ENCODE peak calls at places on chromosomes 13 and 19, in nine cellular contexts. One of them, this sample, is unnamed.

GRCh38 chr19:18905520-18906236 is 9.7 kb upstream of the CERS1 start:
- DNase-seq in ureter: no peak
- DNase-seq in NCI-H748 treated with DMSO at 0.1 percent for 48 hours: no peak
- DNase-seq in RCC 7860: no peak
- DNase-seq in H54: no peak
- DNase-seq in progenitor cell of endocrine pancreas: no peak
- DNase-seq in heart left ventricle: no peak
- DNase-seq in sciatic nerve: no peak
- DNase-seq in GM23248: no peak
- DNase-seq in this sample: no peak

GRCh38 chr19:17944301-17944700 is 11.5 kb downstream of the CCDC124 start:
- DNase-seq in ureter: no peak
- DNase-seq in NCI-H748 treated with DMSO at 0.1 percent for 48 hours: no peak
- DNase-seq in RCC 7860: peak
- DNase-seq in H54: peak
- DNase-seq in progenitor cell of endocrine pancreas: no peak
- DNase-seq in heart left ventricle: no peak
- DNase-seq in sciatic nerve: no peak
- DNase-seq in GM23248: peak
- DNase-seq in this sample: no peak

GRCh38 chr13:71274923-71275593 is 591.9 kb downstream of the DACH1 start:
- DNase-seq in ureter: no peak
- DNase-seq in NCI-H748 treated with DMSO at 0.1 percent for 48 hours: no peak
- DNase-seq in RCC 7860: no peak
- DNase-seq in H54: no peak
- DNase-seq in progenitor cell of endocrine pancreas: no peak
- DNase-seq in heart left ventricle: no peak
- DNase-seq in sciatic nerve: no peak
- DNase-seq in GM23248: no peak
- DNase-seq in this sample: no peak

GRCh38 chr19:37594064-37594981 is at the start of the genes ZNF540 and ZNF571:
- DNase-seq in ureter: peak
- DNase-seq in NCI-H748 treated with DMSO at 0.1 percent for 48 hours: peak
- DNase-seq in RCC 7860: peak
- DNase-seq in H54: peak
- DNase-seq in progenitor cell of endocrine pancreas: peak
- DNase-seq in heart left ventricle: peak
- DNase-seq in sciatic nerve: peak
- DNase-seq in GM23248: peak
- DNase-seq in this sample: peak

GRCh38 chr19:47598407-47599349 is 10.3 kb upstream of the BICRA start:
- DNase-seq in ureter: peak
- DNase-seq in NCI-H748 treated with DMSO at 0.1 percent for 48 hours: no peak
- DNase-seq in RCC 7860: peak
- DNase-seq in H54: peak
- DNase-seq in progenitor cell of endocrine pancreas: no peak
- DNase-seq in heart left ventricle: peak
- DNase-seq in sciatic nerve: no peak
- DNase-seq in GM23248: peak
- DNase-seq in this sample: no peak

GRCh38 chr19:38395381-38396127 is 7.1 kb downstream of the SPRED3 start:
- DNase-seq in ureter: no peak
- DNase-seq in NCI-H748 treated with DMSO at 0.1 percent for 48 hours: no peak
- DNase-seq in RCC 7860: no peak
- DNase-seq in H54: no peak
- DNase-seq in progenitor cell of endocrine pancreas: no peak
- DNase-seq in heart left ventricle: no peak
- DNase-seq in sciatic nerve: no peak
- DNase-seq in GM23248: no peak
- DNase-seq in this sample: peak

GRCh38 chr19:18058208-18059009 is 28.3 kb downstream of the IL12RB1 start:
- DNase-seq in ureter: peak
- DNase-seq in NCI-H748 treated with DMSO at 0.1 percent for 48 hours: peak
- DNase-seq in RCC 7860: peak
- DNase-seq in H54: peak
- DNase-seq in progenitor cell of endocrine pancreas: peak
- DNase-seq in heart left ventricle: peak
- DNase-seq in sciatic nerve: peak
- DNase-seq in GM23248: peak
- DNase-seq in this sample: peak

GRCh38 chr13:72029981-72030380 is 163.0 kb upstream of the DACH1 start:
- DNase-seq in ureter: no peak
- DNase-seq in NCI-H748 treated with DMSO at 0.1 percent for 48 hours: no peak
- DNase-seq in RCC 7860: no peak
- DNase-seq in H54: no peak
- DNase-seq in progenitor cell of endocrine pancreas: no peak
- DNase-seq in heart left ventricle: no peak
- DNase-seq in sciatic nerve: no peak
- DNase-seq in GM23248: no peak
- DNase-seq in this sample: no peak

GRCh38 chr13:29162638-29163037 is 342.5 kb downstream of the MTUS2 start:
- DNase-seq in ureter: no peak
- DNase-seq in NCI-H748 treated with DMSO at 0.1 percent for 48 hours: no peak
- DNase-seq in RCC 7860: peak
- DNase-seq in H54: peak
- DNase-seq in progenitor cell of endocrine pancreas: no peak
- DNase-seq in heart left ventricle: no peak
- DNase-seq in sciatic nerve: no peak
- DNase-seq in GM23248: peak
- DNase-seq in this sample: no peak

GRCh38 chr19:3119071-3119781 is 16.6 kb upstream of the GNA15 start:
- DNase-seq in ureter: no peak
- DNase-seq in NCI-H748 treated with DMSO at 0.1 percent for 48 hours: no peak
- DNase-seq in RCC 7860: no peak
- DNase-seq in H54: no peak
- DNase-seq in progenitor cell of endocrine pancreas: no peak
- DNase-seq in heart left ventricle: no peak
- DNase-seq in sciatic nerve: no peak
- DNase-seq in GM23248: no peak
- DNase-seq in this sample: no peak

GRCh38 chr13:95352486-95352885 is 51.2 kb upstream of the ABCC4 start:
- DNase-seq in ureter: no peak
- DNase-seq in NCI-H748 treated with DMSO at 0.1 percent for 48 hours: no peak
- DNase-seq in RCC 7860: no peak
- DNase-seq in H54: no peak
- DNase-seq in progenitor cell of endocrine pancreas: no peak
- DNase-seq in heart left ventricle: no peak
- DNase-seq in sciatic nerve: no peak
- DNase-seq in GM23248: no peak
- DNase-seq in this sample: no peak

GRCh38 chr19:15161028-15161984 is 39.5 kb downstream of the NOTCH3 start:
- DNase-seq in ureter: no peak
- DNase-seq in NCI-H748 treated with DMSO at 0.1 percent for 48 hours: no peak
- DNase-seq in RCC 7860: no peak
- DNase-seq in H54: peak
- DNase-seq in progenitor cell of endocrine pancreas: no peak
- DNase-seq in heart left ventricle: no peak
- DNase-seq in sciatic nerve: no peak
- DNase-seq in GM23248: peak
- DNase-seq in this sample: no peak

GRCh38 chr13:23871616-23872220 is 17.5 kb downstream of the MIPEP start:
- DNase-seq in ureter: no peak
- DNase-seq in NCI-H748 treated with DMSO at 0.1 percent for 48 hours: peak
- DNase-seq in RCC 7860: peak
- DNase-seq in H54: peak
- DNase-seq in progenitor cell of endocrine pancreas: no peak
- DNase-seq in heart left ventricle: no peak
- DNase-seq in sciatic nerve: no peak
- DNase-seq in GM23248: peak
- DNase-seq in this sample: no peak

GRCh38 chr13:112200200-112200599 is 133.3 kb downstream of the SOX1 start:
- DNase-seq in ureter: no peak
- DNase-seq in NCI-H748 treated with DMSO at 0.1 percent for 48 hours: no peak
- DNase-seq in RCC 7860: no peak
- DNase-seq in H54: no peak
- DNase-seq in progenitor cell of endocrine pancreas: no peak
- DNase-seq in heart left ventricle: no peak
- DNase-seq in sciatic nerve: no peak
- DNase-seq in GM23248: no peak
- DNase-seq in this sample: no peak

GRCh38 chr19:1590641-1591397 is 1.8 kb downstream of the MBD3 start:
- DNase-seq in ureter: no peak
- DNase-seq in NCI-H748 treated with DMSO at 0.1 percent for 48 hours: no peak
- DNase-seq in RCC 7860: no peak
- DNase-seq in H54: no peak
- DNase-seq in progenitor cell of endocrine pancreas: no peak
- DNase-seq in heart left ventricle: no peak
- DNase-seq in sciatic nerve: no peak
- DNase-seq in GM23248: peak
- DNase-seq in this sample: peak

GRCh38 chr13:48304132-48304876 is 753 bp downstream of the RB1 start:
- DNase-seq in ureter: no peak
- DNase-seq in NCI-H748 treated with DMSO at 0.1 percent for 48 hours: no peak
- DNase-seq in RCC 7860: peak
- DNase-seq in H54: peak
- DNase-seq in progenitor cell of endocrine pancreas: no peak
- DNase-seq in heart left ventricle: peak
- DNase-seq in sciatic nerve: peak
- DNase-seq in GM23248: peak
- DNase-seq in this sample: peak

GRCh38 chr19:28061111-28061510 is 1151.8 kb downstream of the UQCRFS1 start:
- DNase-seq in ureter: no peak
- DNase-seq in NCI-H748 treated with DMSO at 0.1 percent for 48 hours: no peak
- DNase-seq in RCC 7860: no peak
- DNase-seq in H54: no peak
- DNase-seq in progenitor cell of endocrine pancreas: no peak
- DNase-seq in heart left ventricle: no peak
- DNase-seq in sciatic nerve: no peak
- DNase-seq in GM23248: no peak
- DNase-seq in this sample: no peak

GRCh38 chr13:46687810-46688209 is 109.2 kb downstream of the ESD start:
- DNase-seq in ureter: no peak
- DNase-seq in NCI-H748 treated with DMSO at 0.1 percent for 48 hours: peak
- DNase-seq in RCC 7860: peak
- DNase-seq in H54: no peak
- DNase-seq in progenitor cell of endocrine pancreas: no peak
- DNase-seq in heart left ventricle: peak
- DNase-seq in sciatic nerve: no peak
- DNase-seq in GM23248: peak
- DNase-seq in this sample: no peak

GRCh38 chr19:50835785-50836542 is 2.6 kb upstream of the KLK15 start:
- DNase-seq in ureter: peak
- DNase-seq in NCI-H748 treated with DMSO at 0.1 percent for 48 hours: peak
- DNase-seq in RCC 7860: no peak
- DNase-seq in H54: peak
- DNase-seq in progenitor cell of endocrine pancreas: peak
- DNase-seq in heart left ventricle: peak
- DNase-seq in sciatic nerve: peak
- DNase-seq in GM23248: peak
- DNase-seq in this sample: peak

GRCh38 chr13:65642301-65642700 is 1587.8 kb downstream of the PCDH9 start:
- DNase-seq in ureter: no peak
- DNase-seq in NCI-H748 treated with DMSO at 0.1 percent for 48 hours: no peak
- DNase-seq in RCC 7860: no peak
- DNase-seq in H54: no peak
- DNase-seq in progenitor cell of endocrine pancreas: no peak
- DNase-seq in heart left ventricle: no peak
- DNase-seq in sciatic nerve: no peak
- DNase-seq in GM23248: no peak
- DNase-seq in this sample: no peak

GRCh38 chr19:35045667-35046300 is 4.3 kb downstream of the HPN start:
- DNase-seq in ureter: no peak
- DNase-seq in NCI-H748 treated with DMSO at 0.1 percent for 48 hours: no peak
- DNase-seq in RCC 7860: no peak
- DNase-seq in H54: peak
- DNase-seq in progenitor cell of endocrine pancreas: no peak
- DNase-seq in heart left ventricle: no peak
- DNase-seq in sciatic nerve: no peak
- DNase-seq in GM23248: peak
- DNase-seq in this sample: peak